ENCODE peak calls at places on chromosome 16, in five cellular contexts. D, K, S, U and H are unnamed samples.

GRCh38 chr16:30060354-30061194 is 5.0 kb upstream of the ALDOA start:
- DNase-seq in U (no peak), K (no peak), S (no peak), D (no peak), H (no peak)

GRCh38 chr16:1992475-1993292 is 2.9 kb downstream of the SYNGR3 start:
- DNase-seq in D (no peak), K (no peak), U (no peak), S (no peak), H (no peak)

GRCh38 chr16:55280622-55281021 is 43.4 kb upstream of the IRX6 start:
- DNase-seq in U (no peak), D (no peak), S (no peak), K (no peak), H (no peak)

GRCh38 chr16:27193300-27193990 is 9.9 kb upstream of the KDM8 start:
- DNase-seq in K (peak; percentile 4), D (no peak), U (no peak), S (no peak), H (no peak)

GRCh38 chr16:82936941-82937551 is 310.3 kb downstream of the CDH13 start:
- DNase-seq in K (peak; percentile 59), S (no peak), U (peak; percentile 85), D (peak; percentile 87), H (no peak)

GRCh38 chr16:424623-425081 is 797 bp upstream of the RAB11FIP3 start:
- DNase-seq in U (peak; percentile 40), K (peak; percentile 39), S (peak; percentile 44), D (no peak), H (peak; percentile 50)

GRCh38 chr16:10983175-10983558 is 38.8 kb downstream of the CLEC16A start:
- DNase-seq in D (no peak), U (no peak), S (no peak), K (no peak), H (no peak)

GRCh38 chr16:81185416-81185815 is 53.1 kb upstream of the BCO1 start:
- DNase-seq in S (no peak), D (no peak), U (no peak), K (no peak), H (peak; percentile 18)

GRCh38 chr16:53600076-53600475 is 97.1 kb upstream of the AKTIP start:
- DNase-seq in U (no peak), S (no peak), K (no peak), D (peak; percentile 20), H (no peak)

GRCh38 chr16:11636172-11636721 is 32.0 kb upstream of the SNN start:
- DNase-seq in D (no peak), U (no peak), S (no peak), K (no peak), H (no peak)

GRCh38 chr16:30562021-30562420 is 3.8 kb upstream of the ZNF764 start:
- DNase-seq in S (no peak), K (no peak), D (no peak), U (no peak), H (no peak)

GRCh38 chr16:88497561-88498420 is 44.7 kb downstream of the ZFPM1 start:
- DNase-seq in D (peak; percentile 21), K (peak; percentile 79), S (no peak), U (peak; percentile 79), H (no peak)

DNA sequence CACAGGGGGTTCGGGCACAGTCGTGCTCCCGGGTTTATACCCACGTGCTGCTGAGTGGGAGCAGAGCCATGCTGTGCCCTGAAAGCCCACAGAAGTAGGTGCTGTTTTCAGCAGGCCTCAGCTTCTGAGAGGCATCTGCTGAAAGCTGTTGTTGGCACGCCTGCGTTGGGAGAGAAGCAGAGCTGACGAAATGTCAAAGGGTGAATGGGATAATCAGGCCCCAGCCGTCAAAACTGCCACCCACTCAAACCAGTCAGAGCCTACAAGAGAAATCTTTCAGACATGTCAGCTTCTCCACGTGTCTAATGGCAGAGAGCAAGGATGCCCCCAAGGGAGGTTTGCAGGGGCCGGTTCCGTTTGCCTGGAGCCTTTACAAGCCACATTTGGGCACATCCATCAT is 568.2 kb upstream of the EEF2KMT start:
- DNase-seq in K (no peak), S (no peak), U (no peak), D (no peak), H (peak; percentile 16)
- H3K27ac ChIP-seq in K (no peak overlapping the region), S (no peak overlapping the region), U (no peak overlapping the region), D (no peak overlapping the region), H (peak overlapping the region; percentile 49)

GRCh38 chr16:58265480-58266052 is 29.3 kb downstream of the PRSS54 start:
- DNase-seq in K (no peak), U (no peak), S (no peak), D (no peak), H (no peak)

GRCh38 chr16:58267524-58268243 is 27.1 kb downstream of the PRSS54 start:
- DNase-seq in K (no peak), D (no peak), S (no peak), U (no peak), H (no peak)

GRCh38 chr16:58264007-58264406 is 30.8 kb downstream of the PRSS54 start:
- DNase-seq in S (no peak), D (no peak), K (no peak), U (no peak), H (no peak)

GRCh38 chr16:58264961-58265479 is 29.8 kb downstream of the PRSS54 start:
- DNase-seq in K (peak; percentile 46), D (peak; percentile 84), S (no peak), U (peak; percentile 76), H (peak; percentile 1)

DNA sequence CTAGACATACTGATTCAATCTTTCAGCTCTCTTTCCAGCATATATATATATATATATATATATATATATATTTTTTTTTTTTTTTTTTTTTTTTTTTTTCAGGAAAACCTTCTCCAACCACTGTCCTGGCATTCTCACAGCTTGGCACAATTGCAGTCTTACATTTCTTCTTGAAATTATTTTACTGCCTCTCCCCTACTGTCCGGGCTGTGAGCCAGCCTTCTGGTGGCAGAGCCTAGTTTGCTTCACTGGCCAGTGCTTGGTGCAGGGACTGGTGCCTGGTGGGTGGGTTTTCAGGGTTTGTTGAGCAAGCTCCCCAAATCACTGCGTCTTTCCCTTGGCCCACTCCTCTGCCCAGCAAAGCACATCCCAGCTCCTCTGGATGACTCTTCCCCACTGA is 28.5 kb downstream of the PRSS54 start:
- DNase-seq in K (no peak), U (no peak), S (no peak), D (no peak), H (no peak)
- H3K27ac ChIP-seq in K (no peak overlapping the region), U (no peak overlapping the region), S (no peak overlapping the region), D (no peak overlapping the region), H (no peak overlapping the region)

DNA sequence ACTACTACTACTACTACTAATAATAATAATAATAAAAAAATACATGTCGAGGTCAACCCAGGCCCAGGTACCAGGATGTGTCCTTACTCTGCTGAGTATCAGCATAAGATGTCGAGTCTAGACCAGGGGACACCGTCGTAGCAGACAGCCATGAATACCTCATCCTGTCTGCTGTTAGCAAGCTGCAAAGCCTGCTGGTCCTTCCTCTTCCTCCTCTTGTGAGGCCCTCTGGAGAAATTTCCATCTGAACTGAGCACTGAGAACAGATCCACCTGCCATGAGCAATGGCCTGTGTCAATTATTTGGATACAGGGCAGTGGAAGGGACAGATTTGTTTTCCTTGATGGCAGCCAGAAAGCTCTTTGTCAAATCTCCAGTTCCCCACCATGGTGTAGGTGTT is 168.5 kb downstream of the XYLT1 start:
- DNase-seq in K (no peak), D (no peak), U (no peak), S (no peak), H (no peak)
- H3K27ac ChIP-seq in K (no peak overlapping the region), D (no peak overlapping the region), U (no peak overlapping the region), S (no peak overlapping the region), H (no peak overlapping the region)

GRCh38 chr16:79898703-79899102 is 298.2 kb upstream of the MAF start:
- DNase-seq in K (no peak), D (no peak), U (no peak), S (no peak), H (no peak)
- H3K27ac ChIP-seq in K (no peak overlapping the region), D (no peak overlapping the region), U (no peak overlapping the region), S (no peak overlapping the region), H (no peak overlapping the region)

DNA sequence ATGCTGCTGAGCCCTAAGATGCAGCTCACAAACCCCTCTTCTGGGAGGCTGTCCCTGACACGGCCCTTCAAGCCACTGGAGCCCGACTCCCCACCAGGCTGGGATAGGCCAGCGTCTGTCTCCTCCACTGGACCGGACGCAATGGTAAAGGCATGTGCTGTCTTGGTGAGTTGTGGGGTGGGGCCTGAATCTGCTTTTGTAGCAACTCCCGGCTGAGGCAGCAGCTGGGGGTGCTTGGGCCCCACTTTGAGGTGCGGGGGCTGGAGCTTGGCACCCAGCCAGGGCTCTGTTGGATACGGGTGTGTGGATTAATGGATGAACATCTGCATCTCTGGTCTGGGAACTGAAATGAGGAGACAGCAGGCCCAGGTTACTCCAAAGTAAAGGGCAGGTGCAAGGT is 3.5 kb upstream of the NLRC3 start:
- DNase-seq in U (peak; percentile 16), K (no peak), D (peak; percentile 20), S (no peak), H (no peak)
- H3K27ac ChIP-seq in U (no peak overlapping the region), K (no peak overlapping the region), D (no peak overlapping the region), S (no peak overlapping the region), H (no peak overlapping the region)

DNA sequence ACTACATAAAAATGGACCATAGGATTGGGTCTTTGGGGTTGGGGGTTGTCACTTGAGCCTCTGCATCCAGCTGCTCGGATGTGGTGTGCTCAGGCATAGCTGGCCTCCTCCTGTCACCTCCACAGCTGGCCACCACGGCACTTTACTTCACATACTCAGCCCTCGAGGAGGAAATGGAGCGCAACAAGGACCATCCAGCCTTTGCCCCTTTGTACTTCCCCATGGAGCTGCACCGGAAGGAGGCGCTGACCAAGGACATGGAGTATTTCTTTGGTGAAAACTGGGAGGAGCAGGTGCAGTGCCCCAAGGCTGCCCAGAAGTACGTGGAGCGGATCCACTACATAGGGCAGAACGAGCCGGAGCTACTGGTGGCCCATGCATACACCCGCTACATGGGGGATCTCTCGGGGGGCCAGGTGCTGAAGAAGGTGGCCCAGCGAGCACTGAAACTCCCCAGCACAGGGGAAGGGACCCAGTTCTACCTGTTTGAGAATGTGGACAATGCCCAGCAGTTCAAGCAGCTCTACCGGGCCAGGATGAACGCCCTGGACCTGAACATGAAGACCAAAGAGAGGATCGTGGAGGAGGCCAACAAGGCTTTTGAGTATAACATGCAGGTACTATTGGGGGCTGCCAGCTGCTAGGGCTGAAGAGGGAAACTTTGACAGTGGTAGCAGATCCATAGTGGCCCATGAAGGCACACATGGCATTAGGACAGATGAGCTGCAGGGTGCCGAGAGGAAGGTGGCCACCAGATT is 30.8 kb downstream of the CDIP1 start:
- DNase-seq in S (no peak), K (no peak), D (no peak), U (no peak), H (no peak)
- H3K27ac ChIP-seq in S (no peak overlapping the region), K (no peak overlapping the region), D (no peak overlapping the region), U (no peak overlapping the region), H (no peak overlapping the region)